ENCODE peak calls at places on chromosome 19, in eight cellular contexts. B is mammary epithelial cell; X is PC-3; U is K562; M is neural progenitor cell; O is CD8-positive, alpha-beta memory T cell; E is H1; D is Caco-2. T is an unnamed sample.

GRCh38 chr19:53912653-53913052 is 3.6 kb downstream of the CACNG7 start:
- DNase-seq in B (no peak), X (no peak), U (peak; percentile 63), M (peak; percentile 51), O (no peak), E (peak; percentile 94), D (no peak), T (peak; percentile 91)

GRCh38 chr19:33794578-33795369 is 1.9 kb upstream of the KCTD15 start:
- DNase-seq in B (no peak), X (no peak), U (no peak), M (peak; percentile 59), O (no peak), E (peak; percentile 65), D (no peak), T (peak; percentile 69)

GRCh38 chr19:18814063-18814462 is 17.7 kb upstream of the UPF1 start:
- DNase-seq in B (no peak), X (no peak), U (no peak), M (no peak), O (no peak), E (no peak), D (no peak), T (no peak)

GRCh38 chr19:58558623-58559274 is 338 bp upstream of the UBE2M start:
- DNase-seq in B (peak; percentile 97), X (peak; percentile 100), U (peak; percentile 99), M (peak; percentile 100), O (peak; percentile 100), E (peak; percentile 100), D (peak; percentile 99), T (peak; percentile 100)

GRCh38 chr19:13022111-13022858 is 27.0 kb downstream of the NFIX start:
- DNase-seq in B (peak; percentile 36), X (no peak), U (no peak), M (no peak), O (no peak), E (no peak), D (no peak), T (no peak)

GRCh38 chr19:43798546-43799409 is 3.5 kb downstream of the LYPD5 start:
- DNase-seq in B (peak; percentile 90), X (peak; percentile 76), U (peak; percentile 71), M (peak; percentile 66), O (peak; percentile 28), E (peak; percentile 79), D (peak; percentile 74), T (peak; percentile 91)

GRCh38 chr19:32041681-32042292 is 303.6 kb upstream of the ZNF507 start:
- DNase-seq in B (peak; percentile 29), X (no peak), U (peak; percentile 46), M (peak; percentile 77), O (no peak), E (peak; percentile 59), D (peak; percentile 46), T (peak; percentile 76)

GRCh38 chr19:55228403-55229031 is at the start of gene TMEM86B:
- DNase-seq in B (no peak), X (no peak), U (no peak), M (no peak), O (no peak), E (no peak), D (peak; percentile 85), T (no peak)

GRCh38 chr19:58345558-58345957 is 7.7 kb downstream of the A1BG start:
- DNase-seq in B (no peak), X (no peak), U (no peak), M (no peak), O (no peak), E (no peak), D (no peak), T (no peak)

GRCh38 chr19:58243351-58243750 is 14.6 kb downstream of the ZNF544 start:
- DNase-seq in B (no peak), X (no peak), U (no peak), M (no peak), O (no peak), E (no peak), D (no peak), T (no peak)

GRCh38 chr19:45884682-45885555 is 1.0 kb downstream of the IRF2BP1 start:
- DNase-seq in B (peak; percentile 16), X (no peak), U (peak; percentile 69), M (peak; percentile 32), O (no peak), E (no peak), D (peak; percentile 41), T (peak; percentile 75)

GRCh38 chr19:7018828-7019227 is 2.4 kb downstream of the MBD3L2B start:
- DNase-seq in B (no peak), X (no peak), U (no peak), M (no peak), O (no peak), E (no peak), D (no peak), T (no peak)

GRCh38 chr19:4284176-4284958 is 5.3 kb downstream of the SHD start:
- DNase-seq in B (no peak), X (peak; percentile 48), U (peak; percentile 84), M (peak; percentile 87), O (no peak), E (peak; percentile 89), D (peak; percentile 88), T (peak; percentile 93)

DNA sequence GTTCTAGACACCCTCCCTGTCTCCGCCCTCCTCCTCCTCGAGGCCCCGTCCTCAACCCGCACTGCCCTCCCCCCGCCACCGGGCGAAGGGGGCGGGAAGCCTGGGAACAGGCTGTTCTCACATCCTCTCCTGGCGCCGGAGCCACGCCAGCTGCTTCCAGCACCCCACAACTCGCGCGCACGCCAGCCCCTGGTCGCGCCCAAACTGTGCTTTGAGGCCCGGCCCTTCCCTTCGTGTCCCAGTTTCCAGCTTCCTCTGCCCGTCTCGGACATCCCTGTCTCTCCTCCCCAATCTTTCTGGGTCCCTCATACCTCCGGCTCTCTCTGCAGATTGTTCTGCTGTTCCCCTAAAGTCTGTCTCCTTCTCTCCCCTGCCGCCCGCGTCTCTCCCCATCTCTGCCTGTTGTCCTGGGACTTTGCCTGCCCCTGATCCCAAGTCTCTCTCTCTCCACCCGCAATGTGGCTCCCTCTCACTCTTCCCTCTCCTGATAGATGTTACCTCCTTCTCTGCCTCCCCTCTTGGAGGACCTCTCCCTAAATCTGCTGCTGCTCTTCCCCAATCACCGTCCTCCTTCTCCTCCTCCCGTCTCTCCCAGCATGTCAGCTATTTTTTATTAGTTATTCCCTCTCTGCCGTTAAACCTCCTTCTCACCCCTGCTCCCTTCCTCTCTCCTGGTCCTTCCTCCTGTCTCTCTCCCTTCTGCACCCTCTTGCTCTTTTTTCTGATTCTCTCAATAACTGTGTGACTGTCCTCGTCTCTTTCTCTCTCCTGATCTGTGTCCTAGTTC is 14.2 kb downstream of the DPF1 start:
- DNase-seq in B (no peak), X (no peak), U (no peak), M (peak; percentile 87), O (no peak), E (peak; percentile 77), D (no peak), T (peak; percentile 76)
- H3K4me3 ChIP-seq in B (peak overlapping the region; percentile 22), X (no peak overlapping the region), U (no peak overlapping the region), M (peak overlapping the region; percentile 46), O (no peak overlapping the region), E (peak overlapping the region; percentile 63), D (no peak overlapping the region), T (no peak overlapping the region)

GRCh38 chr19:1073063-1073955 is 6.3 kb downstream of the ARHGAP45 start:
- DNase-seq in B (no peak), X (no peak), U (peak; percentile 85), M (no peak), O (no peak), E (no peak), D (no peak), T (no peak)
- H3K4me1 ChIP-seq in B (peaks cover 13% of the 10 kb centered on the region), X (no peaks in the 10 kb centered on the region), U (peaks cover 72% of the 10 kb centered on the region), M (no peaks in the 10 kb centered on the region), O (peaks cover 77% of the 10 kb centered on the region), E (peaks cover 4% of the 10 kb centered on the region), D (peaks cover 9% of the 10 kb centered on the region), T (no peaks in the 10 kb centered on the region)

GRCh38 chr19:47026156-47026555 is 6.5 kb downstream of the NPAS1 start:
- DNase-seq in B (no peak), X (no peak), U (no peak), M (no peak), O (no peak), E (no peak), D (no peak), T (no peak)

GRCh38 chr19:47026889-47027288 is 7.3 kb downstream of the NPAS1 start:
- DNase-seq in B (no peak), X (no peak), U (no peak), M (no peak), O (no peak), E (no peak), D (no peak), T (no peak)

GRCh38 chr19:47028372-47028672 is 8.7 kb downstream of the NPAS1 start:
- DNase-seq in B (no peak), X (no peak), U (no peak), M (peak; percentile 64), O (no peak), E (no peak), D (no peak), T (peak; percentile 77)

GRCh38 chr19:47024502-47024901 is 4.9 kb downstream of the NPAS1 start:
- DNase-seq in B (no peak), X (no peak), U (no peak), M (no peak), O (no peak), E (no peak), D (no peak), T (no peak)

DNA sequence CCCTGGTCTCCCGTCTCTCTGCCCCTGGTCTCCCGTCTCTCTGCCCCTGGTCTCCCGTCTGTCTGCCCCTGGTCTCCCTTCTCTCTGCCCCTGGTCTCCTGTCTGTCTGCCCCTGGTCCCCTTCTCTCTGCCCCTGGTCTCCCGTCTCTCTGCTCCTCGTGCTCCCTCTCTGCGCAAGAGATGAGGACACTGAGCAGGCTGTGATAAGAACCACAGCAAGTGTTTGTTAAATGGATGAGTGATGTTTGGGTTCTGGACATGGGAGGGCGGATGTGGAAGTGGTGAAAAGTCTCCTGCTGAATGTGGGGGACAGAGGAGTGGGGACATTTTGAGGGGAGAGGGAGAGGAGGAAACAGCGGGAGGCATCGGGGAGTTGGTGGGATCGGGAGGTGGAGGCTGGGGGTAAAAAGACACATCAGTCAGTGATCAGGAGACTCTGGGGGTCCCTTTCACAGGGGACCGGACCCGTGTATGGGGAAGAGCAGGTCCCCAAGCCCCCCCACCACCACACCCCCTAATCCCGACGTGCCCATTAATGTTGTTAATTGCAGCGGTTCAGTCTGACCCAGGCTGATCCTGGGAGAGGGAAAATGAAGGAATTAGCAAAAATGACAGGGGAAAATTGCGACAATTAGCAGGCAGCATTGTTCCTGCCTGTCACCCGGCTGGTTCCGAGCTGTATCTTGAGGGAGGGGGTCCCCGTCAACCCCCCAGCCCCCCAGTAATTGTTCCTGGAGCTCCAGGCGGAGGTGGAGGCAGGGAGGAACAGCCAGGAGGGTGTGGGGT is 8.1 kb downstream of the NPAS1 start:
- DNase-seq in B (no peak), X (no peak), U (no peak), M (no peak), O (no peak), E (no peak), D (no peak), T (no peak)
- H3K4me3 ChIP-seq in B (no peak overlapping the region), X (no peak overlapping the region), U (no peak overlapping the region), M (no peak overlapping the region), O (no peak overlapping the region), E (peak overlapping the region; percentile 35), D (no peak overlapping the region), T (no peak overlapping the region)

DNA sequence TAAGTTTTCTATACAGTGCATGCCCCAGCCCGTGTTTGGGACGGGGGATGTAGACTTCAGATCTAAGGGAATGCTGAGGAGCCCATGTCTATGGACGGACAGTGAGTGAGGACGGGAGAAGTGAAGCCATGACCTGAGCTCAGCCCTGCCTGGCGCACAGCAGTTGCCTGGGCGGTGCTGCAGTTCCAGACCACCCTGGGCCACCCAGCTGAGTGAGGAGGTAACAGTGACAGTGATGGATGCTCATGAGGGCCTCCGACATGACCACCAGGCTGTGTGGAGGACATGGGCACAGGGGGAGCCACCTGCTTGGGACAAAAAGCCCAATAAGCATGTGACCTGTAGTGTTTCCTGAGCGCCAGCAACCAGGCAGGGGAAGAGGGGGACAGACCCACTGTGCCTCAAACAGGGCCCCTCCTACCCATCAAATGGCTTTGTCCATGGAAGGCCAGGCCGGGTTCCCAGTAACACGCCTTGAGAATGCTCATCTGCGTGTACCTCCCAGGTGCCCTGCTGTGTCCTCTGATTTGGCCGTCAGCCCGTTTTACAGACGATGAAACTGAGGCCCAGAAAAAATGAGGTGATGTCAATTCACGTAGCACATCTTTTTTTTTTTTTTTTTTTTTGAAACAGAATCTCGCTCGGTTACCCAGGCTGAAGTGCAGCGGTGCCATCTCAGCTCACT is 22.6 kb downstream of the NOSIP start:
- DNase-seq in B (no peak), X (no peak), U (no peak), M (no peak), O (no peak), E (no peak), D (no peak), T (no peak)
- H3K4me1 ChIP-seq in B (peaks cover 11% of the 10 kb centered on the region), X (peaks cover 15% of the 10 kb centered on the region), U (peaks cover 39% of the 10 kb centered on the region), M (peaks cover 8% of the 10 kb centered on the region), O (peaks cover 92% of the 10 kb centered on the region), E (peaks cover 22% of the 10 kb centered on the region), D (peaks cover 22% of the 10 kb centered on the region), T (no peaks in the 10 kb centered on the region)

T was measured in endodermal cell.